ENCODE peak calls at places on chromosomes 3 and 15, in six cellular contexts. O, U, J, F, M and S are unnamed samples.
A peak's percentile ranks its signal among the peaks of the same experiment; 100 is the strongest.

GRCh38 chr3:40137586-40138295 is 171.8 kb upstream of the EIF1B start:
- DNase-seq in F (no peak), U (no peak), J (no peak), O (no peak), M (no peak), S (no peak)

GRCh38 chr3:152071924-152072323 is 196.8 kb upstream of the MBNL1 start:
- DNase-seq in M (no peak), U (peak; percentile 50), O (peak; percentile 30), J (no peak), F (no peak), S (peak; percentile 19)

GRCh38 chr3:157027861-157028745 is 131.8 kb downstream of the CCNL1 start:
- DNase-seq in O (no peak), J (no peak), U (peak; percentile 47), M (no peak), F (no peak), S (no peak)

GRCh38 chr3:27900316-27900715 is 178.2 kb upstream of the EOMES start:
- DNase-seq in O (no peak), F (no peak), J (no peak), U (no peak), M (no peak), S (no peak)

GRCh38 chr3:32968367-32969087 is 17.1 kb downstream of the CCR4 start:
- DNase-seq in M (no peak), O (no peak), U (no peak), J (no peak), F (no peak), S (no peak)

GRCh38 chr15:98906712-98907083 is 100.9 kb downstream of the PGPEP1L start:
- DNase-seq in O (peak; percentile 63), U (no peak), F (no peak), M (no peak), J (no peak), S (no peak)

GRCh38 chr15:68797589-68798377 is 22.9 kb downstream of the ANP32A start:
- DNase-seq in J (no peak), O (no peak), M (peak; percentile 39), U (no peak), F (no peak), S (no peak)

GRCh38 chr15:48696627-48697312 is 51.3 kb upstream of the FBN1 start:
- DNase-seq in J (no peak), O (no peak), M (no peak), U (peak; percentile 33), F (no peak), S (no peak)

GRCh38 chr3:13598926-13599886 is 50.3 kb downstream of the FBLN2 start:
- DNase-seq in F (no peak), O (peak; percentile 48), U (no peak), J (no peak), M (no peak), S (no peak)

GRCh38 chr15:82951472-82952155 is 906 bp downstream of the HOMER2 start:
- DNase-seq in O (no peak), M (no peak), F (no peak), J (no peak), U (no peak), S (no peak)

GRCh38 chr3:177932346-177932745 is 603.9 kb upstream of the KCNMB2 start:
- DNase-seq in F (no peak), U (peak; percentile 64), M (no peak), O (no peak), J (no peak), S (no peak)

GRCh38 chr3:172125963-172126403 is 86.6 kb downstream of the FNDC3B start:
- DNase-seq in O (no peak), M (no peak), F (no peak), U (peak; percentile 56), J (no peak), S (no peak)

GRCh38 chr3:54863366-54863765 is 64.5 kb downstream of the LRTM1 start:
- DNase-seq in F (no peak), O (no peak), U (no peak), J (no peak), M (no peak), S (no peak)

GRCh38 chr15:66675456-66675855 is 26.6 kb upstream of the SMAD6 start:
- DNase-seq in U (no peak), J (no peak), M (no peak), O (no peak), F (no peak), S (no peak)

GRCh38 chr3:15331606-15332404 is 581 bp downstream of the SH3BP5 start:
- DNase-seq in O (no peak), M (no peak), J (peak; percentile 23), F (no peak), U (peak; percentile 52), S (no peak)

GRCh38 chr3:172087827-172088580 is 48.6 kb downstream of the FNDC3B start:
- DNase-seq in M (no peak), U (no peak), F (no peak), O (no peak), J (no peak), S (no peak)

GRCh38 chr3:65444448-65444815 is 594.3 kb downstream of the MAGI1 start:
- DNase-seq in U (no peak), O (no peak), J (no peak), F (no peak), M (no peak), S (no peak)

GRCh38 chr3:150216041-150216811 is 191.9 kb upstream of the TSC22D2 start:
- DNase-seq in U (peak; percentile 12), O (no peak), F (no peak), J (no peak), M (no peak), S (no peak)

DNA sequence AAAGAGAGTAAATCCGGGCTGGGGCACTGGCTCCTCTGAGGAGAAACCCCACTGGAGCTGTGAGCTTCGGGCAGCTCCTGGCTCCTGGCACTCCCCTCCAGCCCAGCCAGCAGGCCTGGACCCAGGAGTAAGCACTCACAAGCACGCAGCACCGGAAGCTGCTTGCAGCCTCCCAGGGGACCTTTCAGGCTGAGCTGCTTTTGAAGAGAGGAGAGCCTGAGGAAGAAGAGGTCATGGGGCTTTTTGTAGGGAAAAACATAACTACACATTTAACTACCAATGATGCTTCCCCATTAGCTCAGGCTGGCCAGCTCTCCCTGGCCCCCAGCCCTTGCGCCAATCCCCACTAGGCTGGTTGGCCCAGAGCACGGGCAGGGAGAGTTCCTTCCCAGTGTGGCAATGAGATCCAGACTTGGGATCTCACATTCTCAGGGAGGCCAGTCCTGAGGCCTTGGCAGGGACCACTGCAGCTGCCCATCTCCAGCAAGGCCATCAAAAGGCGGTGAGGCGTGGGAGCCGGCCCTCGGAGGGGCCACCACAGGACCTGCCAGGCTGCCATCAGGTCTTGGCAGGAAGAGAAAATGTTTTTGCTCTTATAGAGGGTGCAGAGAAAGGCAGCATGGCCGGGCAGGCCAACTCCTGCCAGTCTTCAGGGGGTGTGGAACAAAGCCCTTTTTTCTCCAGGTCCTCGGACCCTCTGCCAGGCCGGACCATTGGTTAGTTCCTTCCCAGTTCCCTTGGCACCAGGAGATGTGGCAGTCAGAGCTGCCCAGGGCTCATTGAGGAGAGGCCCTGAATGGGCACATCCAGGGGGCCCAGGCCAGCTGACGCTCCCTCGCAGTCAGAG is 41.5 kb upstream of the MFGE8 start:
- DNase-seq in J (no peak), U (no peak), F (no peak), O (no peak), M (no peak), S (no peak)
- TF ChIP-seq JUN in J (no peak), U (no peak), F (no peak), O (no peak), M (no peak), S (no peak)

GRCh38 chr3:193554790-193555189 is at the start of gene ATP13A4:
- DNase-seq in J (peak; percentile 12), M (no peak), F (peak; percentile 54), U (no peak), O (no peak), S (no peak)
- TF ChIP-seq JUN in J (no peak), M (no peak), F (no peak), U (no peak), O (no peak), S (no peak)

GRCh38 chr3:52056521-52056967 is at the start of gene DUSP7:
- DNase-seq in U (no peak), F (peak; percentile 76), M (peak; percentile 70), J (peak; percentile 64), O (peak; percentile 48), S (no peak)

GRCh38 chr3:52054689-52055511 is 1.5 kb downstream of the DUSP7 start:
- DNase-seq in O (no peak), J (peak; percentile 58), M (peak; percentile 20), U (peak; percentile 20), F (peak; percentile 73), S (no peak)

GRCh38 chr3:52056968-52057805 is 816 bp upstream of the DUSP7 start:
- DNase-seq in U (peak; percentile 99), F (peak; percentile 97), J (peak; percentile 99), M (peak; percentile 93), O (peak; percentile 96), S (peak; percentile 97)

GRCh38 chr3:52057806-52058099 is 1.4 kb upstream of the DUSP7 start:
- DNase-seq in J (no peak), U (no peak), M (no peak), O (no peak), F (no peak), S (no peak)

DNA sequence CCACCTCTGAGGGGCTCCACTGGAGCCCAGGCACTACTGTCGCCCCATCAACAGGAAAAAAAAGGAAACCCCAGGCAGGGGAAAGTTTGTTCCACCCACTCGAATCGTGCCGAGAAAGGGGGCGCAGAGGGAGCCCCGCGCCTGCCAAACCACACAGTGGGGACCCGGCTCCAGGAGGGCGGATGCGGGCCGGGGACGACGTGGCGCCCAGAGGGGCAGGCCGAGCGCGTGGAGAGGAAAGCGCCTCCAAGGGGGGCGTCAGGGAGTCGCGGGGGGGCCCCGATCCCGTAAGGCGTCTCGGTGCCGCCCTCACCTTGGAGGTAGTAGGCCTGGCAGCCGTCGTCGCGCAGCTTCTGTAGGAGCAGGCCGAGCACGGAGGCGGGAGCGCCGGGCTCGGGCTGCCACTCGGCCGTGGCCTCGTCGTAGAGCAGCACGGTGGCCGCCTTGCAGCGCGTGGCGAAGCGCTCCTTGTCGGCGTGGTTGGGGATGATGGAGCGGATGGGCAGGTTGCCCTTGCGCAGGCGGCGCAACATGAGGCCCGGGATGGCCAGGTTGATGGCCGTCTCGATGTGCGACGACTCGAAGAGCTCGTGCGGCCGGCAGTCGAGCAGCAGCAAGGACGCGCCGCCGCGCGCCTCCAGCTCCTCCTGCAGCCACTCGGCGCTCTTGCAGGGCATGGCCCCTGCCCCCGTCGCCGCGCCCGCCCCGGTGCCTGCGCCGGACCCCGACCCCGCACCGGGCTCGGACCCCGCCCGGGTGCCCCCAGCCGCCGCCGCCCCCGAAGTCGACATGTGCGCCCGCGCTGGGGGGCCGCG is 627 bp downstream of the DUSP7 start:
- DNase-seq in F (peak; percentile 77), J (peak; percentile 60), U (peak; percentile 58), O (peak; percentile 74), M (peak; percentile 41), S (peak; percentile 40)
- TF ChIP-seq JUN in F (no peak), J (peak; percentile 88), U (no peak), O (no peak), M (no peak), S (no peak)

GRCh38 chr15:52652286-52652685 is 26.9 kb downstream of the ATOSA start:
- DNase-seq in O (no peak), J (no peak), M (no peak), F (no peak), U (no peak), S (no peak)

GRCh38 chr15:52651114-52651513 is 28.1 kb downstream of the ATOSA start:
- DNase-seq in U (no peak), J (no peak), M (no peak), F (no peak), O (no peak), S (no peak)

GRCh38 chr15:52651868-52652267 is 27.3 kb downstream of the ATOSA start:
- DNase-seq in O (peak; percentile 94), M (peak; percentile 56), J (peak; percentile 39), F (no peak), U (peak; percentile 90), S (peak; percentile 80)

GRCh38 chr15:52652984-52653383 is 26.2 kb downstream of the ATOSA start:
- DNase-seq in M (no peak), F (no peak), J (no peak), O (peak; percentile 67), U (no peak), S (no peak)

GRCh38 chr15:52653451-52653964 is 25.7 kb downstream of the ATOSA start:
- DNase-seq in U (peak; percentile 91), M (no peak), J (no peak), O (peak; percentile 84), F (no peak), S (no peak)
- TF ChIP-seq JUN in U (peak; percentile 66), M (no peak), J (no peak), O (peak; percentile 0), F (no peak), S (no peak)